ENCODE peak calls at places on chromosomes 1 and 21, in six cellular contexts. Q is transverse colon, C is HCT116, P is prostate gland, X is Panc1, B is spleen. F is an unnamed sample.

GRCh38 chr1:30684881-30685795 is 38.2 kb downstream of the MATN1 start:
- DNase-seq in Q (peak), C (peak), P (peak), X (no peak), B (no peak), F (no peak)

GRCh38 chr1:26291433-26291832 is 11.5 kb downstream of the SH3BGRL3 start:
- DNase-seq in Q (no peak), C (no peak), P (no peak), X (no peak), B (peak), F (no peak)

GRCh38 chr1:116115476-116115875 is 4.3 kb downstream of the MAB21L3 start:
- DNase-seq in Q (no peak), C (no peak), P (no peak), X (no peak), B (no peak), F (no peak)

GRCh38 chr21:18164933-18165332 is 79.7 kb upstream of the CHODL start:
- DNase-seq in Q (no peak), C (no peak), P (no peak), X (no peak), B (no peak), F (no peak)

GRCh38 chr21:36322083-36322424 is 2.1 kb downstream of the MORC3 start:
- DNase-seq in Q (no peak), C (no peak), P (no peak), X (no peak), B (no peak), F (no peak)

GRCh38 chr1:212520299-212520698 is 87.6 kb downstream of the NENF start:
- DNase-seq in Q (no peak), C (no peak), P (no peak), X (no peak), B (no peak), F (no peak)

GRCh38 chr1:200233393-200233792 is 176.4 kb downstream of the ZNF281 start:
- DNase-seq in Q (no peak), C (no peak), P (no peak), X (no peak), B (no peak), F (no peak)

GRCh38 chr1:941588-942383 is 17.3 kb downstream of the NOC2L start:
- DNase-seq in Q (peak), C (no peak), P (no peak), X (no peak), B (no peak), F (no peak)

GRCh38 chr1:211606914-211607751 is 28.2 kb upstream of the SLC30A1 start:
- DNase-seq in Q (peak), C (no peak), P (no peak), X (no peak), B (peak), F (peak)

GRCh38 chr1:59199734-59200376 is 97.0 kb upstream of the FGGY start:
- DNase-seq in Q (no peak), C (no peak), P (no peak), X (no peak), B (no peak), F (no peak)

GRCh38 chr21:33360281-33360680 is 35.5 kb downstream of the IFNAR1 start:
- DNase-seq in Q (no peak), C (no peak), P (no peak), X (no peak), B (no peak), F (no peak)

GRCh38 chr1:117527566-117528102 is 78.2 kb upstream of the TENT5C start:
- DNase-seq in Q (no peak), C (no peak), P (no peak), X (no peak), B (no peak), F (no peak)

GRCh38 chr1:125065092-125065820 is 3880.5 kb downstream of the SRGAP2C start:
- DNase-seq in Q (no peak), C (no peak), P (no peak), X (no peak), B (peak), F (no peak)

GRCh38 chr1:160708118-160708517 is 3.5 kb downstream of the CD48 start:
- DNase-seq in Q (no peak), C (no peak), P (no peak), X (no peak), B (no peak), F (peak)

GRCh38 chr1:36851087-36851486 is 183.2 kb downstream of the GRIK3 start:
- DNase-seq in Q (no peak), C (no peak), P (no peak), X (no peak), B (no peak), F (no peak)

GRCh38 chr1:162412002-162412401 is at the start of gene SH2D1B:
- DNase-seq in Q (no peak), C (no peak), P (no peak), X (no peak), B (no peak), F (no peak)

GRCh38 chr21:31337086-31337485 is 7.0 kb downstream of the TIAM1 start:
- DNase-seq in Q (no peak), C (no peak), P (no peak), X (no peak), B (no peak), F (no peak)

GRCh38 chr21:44951186-44951915 is 11.5 kb downstream of the SLX9 start:
- DNase-seq in Q (no peak), C (no peak), P (no peak), X (no peak), B (peak), F (no peak)

GRCh38 chr1:145891143-145891542 is 5.5 kb upstream of the ANKRD35 start:
- DNase-seq in Q (no peak), C (no peak), P (peak), X (no peak), B (no peak), F (no peak)

GRCh38 chr1:66168467-66168887 is 365.5 kb upstream of the SGIP1 start:
- DNase-seq in Q (no peak), C (no peak), P (no peak), X (no peak), B (no peak), F (no peak)

GRCh38 chr1:197145451-197146029 is 929 bp downstream of the ASPM start:
- DNase-seq in Q (no peak), C (no peak), P (no peak), X (no peak), B (no peak), F (no peak)

GRCh38 chr1:243763806-243764205 is 86.2 kb downstream of the AKT3 start:
- DNase-seq in Q (no peak), C (no peak), P (no peak), X (no peak), B (no peak), F (no peak)

GRCh38 chr1:7508052-7508745 is 262.9 kb upstream of the VAMP3 start:
- DNase-seq in Q (no peak), C (no peak), P (no peak), X (no peak), B (no peak), F (no peak)

GRCh38 chr1:8562881-8563865 is 245.3 kb downstream of the SLC45A1 start:
- DNase-seq in Q (no peak), C (no peak), P (no peak), X (no peak), B (no peak), F (no peak)

GRCh38 chr21:28212056-28212455 is 780.6 kb downstream of the LTN1 start:
- DNase-seq in Q (no peak), C (no peak), P (no peak), X (no peak), B (no peak), F (no peak)
- TF ChIP-seq POLR2AphosphoS5 in Q (no peak), C (no peak), P (no peak), X (no peak), B (no peak), F (no peak)

DNA sequence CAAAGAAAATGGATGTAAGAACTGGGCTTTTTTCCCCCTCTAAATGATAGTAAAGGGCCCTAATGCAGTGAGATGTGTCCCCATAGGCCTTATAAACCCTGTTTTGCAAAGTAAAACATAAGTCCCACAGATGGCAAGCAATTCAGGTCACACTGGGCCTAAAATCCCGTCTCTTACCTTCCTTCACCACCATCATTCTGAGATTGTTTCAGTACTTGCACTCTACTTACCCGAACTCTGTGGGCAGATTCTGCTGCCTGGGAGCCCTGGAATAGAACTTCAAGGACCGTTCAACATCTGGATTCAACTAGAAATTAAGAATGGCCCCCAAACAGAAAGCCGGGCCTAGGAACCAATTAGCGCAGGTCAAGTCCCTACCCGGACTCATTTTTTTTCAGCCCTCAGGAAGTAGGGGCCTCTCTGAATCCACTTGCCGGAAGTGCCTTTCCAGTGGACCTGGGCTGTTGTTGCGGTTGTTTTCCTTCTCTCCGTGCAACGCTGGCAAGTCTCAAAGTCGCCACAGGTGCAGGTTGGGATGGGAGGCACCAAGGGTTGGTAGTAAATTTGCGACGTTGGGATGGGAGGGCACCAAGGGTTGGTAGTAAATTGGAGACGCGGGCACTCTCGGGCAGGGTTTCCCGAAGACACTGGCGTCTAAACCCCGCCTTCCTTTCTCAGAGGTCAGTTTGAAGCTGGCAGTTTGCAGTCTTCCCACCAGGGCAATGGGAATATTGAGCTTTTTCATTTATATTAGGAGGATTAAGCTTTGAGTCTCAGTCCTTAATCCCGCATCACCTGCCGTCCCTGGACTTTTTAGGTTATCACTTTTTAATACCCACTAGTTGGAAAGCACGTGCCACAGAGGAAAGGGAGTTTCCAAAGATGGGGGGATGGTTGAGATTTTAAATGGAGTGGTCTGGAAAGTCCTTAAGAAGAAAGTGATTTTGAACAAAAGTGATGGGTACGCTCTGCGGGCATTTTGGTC is at the start of gene TMEM69:
- DNase-seq in Q (peak), C (peak), P (peak), X (peak), B (peak), F (peak)
- TF ChIP-seq CTCF in Q (peak), C (no peak), P (peak), X (no peak), B (no peak), F (no peak)

GRCh38 chr1:180544050-180544449 is 14.7 kb upstream of the OVAAL start:
- DNase-seq in Q (no peak), C (no peak), P (no peak), X (no peak), B (no peak), F (no peak)
- H3K27ac ChIP-seq in Q (no peak), C (no peak), P (no peak), X (no peak), B (no peak), F (no peak)

GRCh38 chr1:112363636-112364035 is 32.4 kb upstream of the CTTNBP2NL start:
- DNase-seq in Q (no peak), C (no peak), P (no peak), X (no peak), B (no peak), F (no peak)

GRCh38 chr1:112358798-112359408 is 37.1 kb upstream of the CTTNBP2NL start:
- DNase-seq in Q (peak), C (peak), P (peak), X (no peak), B (peak), F (no peak)

GRCh38 chr1:112358061-112358770 is 37.8 kb upstream of the CTTNBP2NL start:
- DNase-seq in Q (no peak), C (no peak), P (no peak), X (no peak), B (no peak), F (no peak)

GRCh38 chr1:112357467-112357866 is 38.5 kb upstream of the CTTNBP2NL start:
- DNase-seq in Q (no peak), C (no peak), P (no peak), X (no peak), B (no peak), F (no peak)

GRCh38 chr1:112359961-112360767 is 35.9 kb upstream of the CTTNBP2NL start:
- DNase-seq in Q (peak), C (no peak), P (peak), X (no peak), B (no peak), F (no peak)
- TF ChIP-seq POLR2AphosphoS5 in Q (peak), C (no peak), P (peak), X (no peak), B (peak), F (no peak)

GRCh38 chr21:46138383-46138970 is 16.9 kb downstream of the FTCD start:
- DNase-seq in Q (no peak), C (no peak), P (no peak), X (no peak), B (no peak), F (no peak)

GRCh38 chr21:46137908-46138307 is 17.5 kb downstream of the FTCD start:
- DNase-seq in Q (no peak), C (no peak), P (no peak), X (no peak), B (no peak), F (no peak)

GRCh38 chr21:46136739-46137349 is 18.5 kb downstream of the FTCD start:
- DNase-seq in Q (no peak), C (no peak), P (no peak), X (no peak), B (no peak), F (no peak)

GRCh38 chr21:46131721-46132651 is 23.4 kb downstream of the FTCD start:
- DNase-seq in Q (no peak), C (no peak), P (no peak), X (no peak), B (no peak), F (no peak)

DNA sequence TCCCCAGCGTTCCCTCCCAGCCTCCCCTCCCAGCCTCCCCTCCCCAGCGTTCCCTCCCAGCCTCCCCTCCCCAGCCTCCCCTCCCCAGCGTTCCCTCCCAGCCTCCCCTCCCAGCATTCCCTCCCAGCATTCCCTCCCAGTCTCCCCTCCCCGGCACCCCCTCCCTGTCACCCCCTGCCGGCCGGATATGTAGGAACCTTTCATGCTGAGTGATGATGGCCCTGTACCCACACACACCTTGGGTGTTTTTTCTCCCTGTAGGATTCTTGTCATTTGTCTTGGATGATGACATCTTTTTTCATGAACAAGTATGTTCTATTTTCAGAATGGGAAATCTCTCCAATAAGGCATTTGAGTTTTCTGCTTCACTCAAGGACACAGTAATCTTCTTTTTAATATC is 19.6 kb downstream of the FTCD start:
- DNase-seq in Q (no peak), C (no peak), P (no peak), X (no peak), B (no peak), F (no peak)
- TF ChIP-seq CTCF in Q (no peak), C (no peak), P (no peak), X (no peak), B (no peak), F (no peak)

DNA sequence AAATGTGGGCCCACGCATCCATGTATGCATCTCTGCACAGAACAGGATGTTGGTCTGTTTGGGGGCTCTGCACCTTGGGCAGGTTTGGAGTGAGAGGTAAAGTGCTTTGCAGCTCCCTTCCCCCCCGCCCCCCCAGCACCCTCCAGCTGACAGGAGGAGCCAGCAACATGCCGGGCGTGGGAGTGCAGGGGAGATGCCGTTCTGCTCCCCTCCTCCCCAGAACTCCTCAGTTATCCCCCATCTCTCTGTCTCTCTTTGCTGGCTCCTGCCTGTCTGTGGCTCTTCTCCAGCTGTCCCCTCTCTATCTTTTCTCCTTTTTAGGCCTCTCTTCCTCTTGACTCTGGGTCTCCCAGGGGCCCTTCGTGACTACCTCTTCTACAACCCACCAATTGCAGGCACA is 1.6 kb upstream of the RORC start:
- DNase-seq in Q (no peak), C (no peak), P (no peak), X (no peak), B (no peak), F (no peak)
- H3K27ac ChIP-seq in Q (peak), C (no peak), P (peak), X (no peak), B (no peak), F (no peak)

DNA sequence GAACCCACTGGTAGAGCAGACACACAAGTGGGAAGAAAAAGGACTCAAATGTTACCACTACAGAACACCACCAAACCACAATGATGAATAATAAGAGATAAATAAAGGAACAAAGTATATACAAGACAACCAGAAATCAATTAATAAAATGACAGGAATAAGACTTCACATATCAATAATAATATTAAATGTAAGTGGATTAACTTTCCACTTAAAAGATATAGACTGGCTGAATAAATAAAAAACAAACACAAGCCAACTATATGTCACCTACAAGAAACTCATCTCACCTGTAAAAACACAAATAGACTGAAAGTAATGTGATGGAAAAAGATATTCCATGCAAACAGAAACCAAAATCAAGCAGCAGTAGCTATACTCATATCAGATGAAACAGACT is 6.9 kb upstream of the CLIC6 start:
- DNase-seq in Q (no peak), C (no peak), P (no peak), X (no peak), B (no peak), F (no peak)
- TF ChIP-seq POLR2AphosphoS5 in Q (no peak), C (no peak), P (no peak), X (no peak), B (no peak), F (no peak)

GRCh38 chr1:2867861-2868260 is 66.4 kb upstream of the TTC34 start:
- DNase-seq in Q (no peak), C (no peak), P (no peak), X (no peak), B (no peak), F (no peak)
- TF ChIP-seq CTCF in Q (no peak), C (no peak), P (no peak), X (peak), B (no peak), F (no peak)